ENCODE peak calls at places on chromosomes 13 and 19, in six cellular contexts. One of them, this sample, is unnamed.

GRCh38 chr19:3692141-3693029 is 7.9 kb downstream of the PIP5K1C start:
- DNase-seq in fibroblast of lung: no peak
- DNase-seq in SK-N-SH: peak
- DNase-seq in IMR-90: no peak
- DNase-seq in neural progenitor cell: no peak
- DNase-seq in H9: no peak
- DNase-seq in this sample: no peak

GRCh38 chr19:51514866-51515481 is 13.4 kb upstream of the SIGLEC12 start:
- DNase-seq in fibroblast of lung: peak
- DNase-seq in SK-N-SH: peak
- DNase-seq in IMR-90: peak
- DNase-seq in neural progenitor cell: peak
- DNase-seq in H9: no peak
- DNase-seq in this sample: no peak

GRCh38 chr19:18939922-18940775 is 868 bp downstream of the HOMER3 start:
- DNase-seq in fibroblast of lung: peak
- DNase-seq in SK-N-SH: peak
- DNase-seq in IMR-90: peak
- DNase-seq in neural progenitor cell: peak
- DNase-seq in H9: peak
- DNase-seq in this sample: peak

GRCh38 chr13:39552233-39552632 is 50.8 kb downstream of the LHFPL6 start:
- DNase-seq in fibroblast of lung: no peak
- DNase-seq in SK-N-SH: no peak
- DNase-seq in IMR-90: no peak
- DNase-seq in neural progenitor cell: no peak
- DNase-seq in H9: no peak
- DNase-seq in this sample: no peak

GRCh38 chr13:97627566-97627965 is 193.6 kb downstream of the RAP2A start:
- DNase-seq in fibroblast of lung: peak
- DNase-seq in SK-N-SH: no peak
- DNase-seq in IMR-90: peak
- DNase-seq in neural progenitor cell: peak
- DNase-seq in H9: peak
- DNase-seq in this sample: peak

GRCh38 chr19:18995804-18996241 is 37.5 kb downstream of the SUGP2 start:
- DNase-seq in fibroblast of lung: peak
- DNase-seq in SK-N-SH: peak
- DNase-seq in IMR-90: peak
- DNase-seq in neural progenitor cell: peak
- DNase-seq in H9: peak
- DNase-seq in this sample: peak

GRCh38 chr19:49327878-49328544 is 3.0 kb upstream of the SLC6A16 start:
- DNase-seq in fibroblast of lung: peak
- DNase-seq in SK-N-SH: no peak
- DNase-seq in IMR-90: peak
- DNase-seq in neural progenitor cell: peak
- DNase-seq in H9: peak
- DNase-seq in this sample: no peak

GRCh38 chr19:21496876-21497275 is 8.5 kb upstream of the ZNF429 start:
- DNase-seq in fibroblast of lung: no peak
- DNase-seq in SK-N-SH: no peak
- DNase-seq in IMR-90: no peak
- DNase-seq in neural progenitor cell: no peak
- DNase-seq in H9: no peak
- DNase-seq in this sample: no peak

GRCh38 chr19:2551172-2551863 is 75.4 kb downstream of the GADD45B start:
- DNase-seq in fibroblast of lung: no peak
- DNase-seq in SK-N-SH: no peak
- DNase-seq in IMR-90: no peak
- DNase-seq in neural progenitor cell: no peak
- DNase-seq in H9: no peak
- DNase-seq in this sample: no peak

GRCh38 chr19:30864460-30865215 is 484.6 kb downstream of the TSHZ3 start:
- DNase-seq in fibroblast of lung: no peak
- DNase-seq in SK-N-SH: no peak
- DNase-seq in IMR-90: no peak
- DNase-seq in neural progenitor cell: no peak
- DNase-seq in H9: peak
- DNase-seq in this sample: no peak

GRCh38 chr13:34076319-34076718 is 258.4 kb downstream of the RFC3 start:
- DNase-seq in fibroblast of lung: no peak
- DNase-seq in SK-N-SH: no peak
- DNase-seq in IMR-90: no peak
- DNase-seq in neural progenitor cell: no peak
- DNase-seq in H9: no peak
- DNase-seq in this sample: no peak
- H2AFZ ChIP-seq in fibroblast of lung: no peak
- H2AFZ ChIP-seq in SK-N-SH: no peak
- H2AFZ ChIP-seq in IMR-90: no peak
- H2AFZ ChIP-seq in neural progenitor cell: no peak
- H2AFZ ChIP-seq in H9: no peak
- H2AFZ ChIP-seq in this sample: no peak

GRCh38 chr19:6969490-6969889 is 51.7 kb downstream of the MBD3L2B start:
- DNase-seq in fibroblast of lung: no peak
- DNase-seq in SK-N-SH: no peak
- DNase-seq in IMR-90: no peak
- DNase-seq in neural progenitor cell: no peak
- DNase-seq in H9: no peak
- DNase-seq in this sample: no peak
- H2AFZ ChIP-seq in fibroblast of lung: no peak
- H2AFZ ChIP-seq in SK-N-SH: no peak
- H2AFZ ChIP-seq in IMR-90: no peak
- H2AFZ ChIP-seq in neural progenitor cell: no peak
- H2AFZ ChIP-seq in H9: no peak
- H2AFZ ChIP-seq in this sample: no peak

GRCh38 chr19:23949611-23950010 is 34.9 kb downstream of the ZNF726 start:
- DNase-seq in fibroblast of lung: no peak
- DNase-seq in SK-N-SH: no peak
- DNase-seq in IMR-90: no peak
- DNase-seq in neural progenitor cell: no peak
- DNase-seq in H9: no peak
- DNase-seq in this sample: no peak
- H2AFZ ChIP-seq in fibroblast of lung: no peak
- H2AFZ ChIP-seq in SK-N-SH: no peak
- H2AFZ ChIP-seq in IMR-90: no peak
- H2AFZ ChIP-seq in neural progenitor cell: no peak
- H2AFZ ChIP-seq in H9: no peak
- H2AFZ ChIP-seq in this sample: no peak

GRCh38 chr13:35920816-35921215 is 210.4 kb downstream of the DCLK1 start:
- DNase-seq in fibroblast of lung: no peak
- DNase-seq in SK-N-SH: no peak
- DNase-seq in IMR-90: no peak
- DNase-seq in neural progenitor cell: no peak
- DNase-seq in H9: no peak
- DNase-seq in this sample: no peak

GRCh38 chr13:35925669-35926068 is 205.5 kb downstream of the DCLK1 start:
- DNase-seq in fibroblast of lung: no peak
- DNase-seq in SK-N-SH: no peak
- DNase-seq in IMR-90: peak
- DNase-seq in neural progenitor cell: no peak
- DNase-seq in H9: no peak
- DNase-seq in this sample: no peak

GRCh38 chr13:35926859-35927530 is 204.2 kb downstream of the DCLK1 start:
- DNase-seq in fibroblast of lung: peak
- DNase-seq in SK-N-SH: no peak
- DNase-seq in IMR-90: peak
- DNase-seq in neural progenitor cell: no peak
- DNase-seq in H9: no peak
- DNase-seq in this sample: no peak

GRCh38 chr13:35927554-35927953 is 203.6 kb downstream of the DCLK1 start:
- DNase-seq in fibroblast of lung: peak
- DNase-seq in SK-N-SH: no peak
- DNase-seq in IMR-90: peak
- DNase-seq in neural progenitor cell: no peak
- DNase-seq in H9: no peak
- DNase-seq in this sample: no peak

DNA sequence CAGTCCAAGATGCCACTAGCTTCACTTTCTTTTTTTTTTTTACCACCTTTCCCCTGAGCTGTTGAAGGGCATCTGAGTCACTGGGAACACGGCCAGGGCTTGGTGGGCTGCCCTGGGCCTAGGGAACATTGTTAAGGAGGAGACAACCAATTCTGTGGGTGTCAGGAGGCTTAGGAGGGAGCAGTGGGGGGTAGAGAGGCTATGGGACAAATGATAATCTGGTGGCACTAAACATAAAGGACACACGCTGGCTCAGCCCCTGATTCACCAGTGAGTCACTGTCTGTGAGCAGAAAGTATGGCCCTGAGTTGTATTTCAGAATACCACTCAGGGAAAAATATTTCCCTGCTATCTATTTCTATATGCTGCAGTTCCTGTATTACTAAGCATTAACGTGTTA is 207.8 kb downstream of the DCLK1 start:
- DNase-seq in fibroblast of lung: peak
- DNase-seq in SK-N-SH: no peak
- DNase-seq in IMR-90: peak
- DNase-seq in neural progenitor cell: no peak
- DNase-seq in H9: no peak
- DNase-seq in this sample: peak
- H2AFZ ChIP-seq in fibroblast of lung: no peak
- H2AFZ ChIP-seq in SK-N-SH: no peak
- H2AFZ ChIP-seq in IMR-90: peak
- H2AFZ ChIP-seq in neural progenitor cell: no peak
- H2AFZ ChIP-seq in H9: no peak
- H2AFZ ChIP-seq in this sample: peak

GRCh38 chr19:15298847-15299567 is 33.3 kb downstream of the BRD4 start:
- DNase-seq in fibroblast of lung: no peak
- DNase-seq in SK-N-SH: no peak
- DNase-seq in IMR-90: no peak
- DNase-seq in neural progenitor cell: no peak
- DNase-seq in H9: no peak
- DNase-seq in this sample: no peak

GRCh38 chr19:15296841-15297415 is 35.4 kb downstream of the BRD4 start:
- DNase-seq in fibroblast of lung: no peak
- DNase-seq in SK-N-SH: no peak
- DNase-seq in IMR-90: no peak
- DNase-seq in neural progenitor cell: no peak
- DNase-seq in H9: no peak
- DNase-seq in this sample: no peak

GRCh38 chr19:15300533-15301194 is 31.7 kb downstream of the BRD4 start:
- DNase-seq in fibroblast of lung: peak
- DNase-seq in SK-N-SH: no peak
- DNase-seq in IMR-90: peak
- DNase-seq in neural progenitor cell: no peak
- DNase-seq in H9: no peak
- DNase-seq in this sample: no peak

GRCh38 chr19:15297416-15298224 is 34.7 kb downstream of the BRD4 start:
- DNase-seq in fibroblast of lung: peak
- DNase-seq in SK-N-SH: no peak
- DNase-seq in IMR-90: peak
- DNase-seq in neural progenitor cell: no peak
- DNase-seq in H9: no peak
- DNase-seq in this sample: no peak

GRCh38 chr19:15299568-15300409 is 32.5 kb downstream of the BRD4 start:
- DNase-seq in fibroblast of lung: peak
- DNase-seq in SK-N-SH: no peak
- DNase-seq in IMR-90: peak
- DNase-seq in neural progenitor cell: no peak
- DNase-seq in H9: no peak
- DNase-seq in this sample: no peak
- H2AFZ ChIP-seq in fibroblast of lung: no peak
- H2AFZ ChIP-seq in SK-N-SH: no peak
- H2AFZ ChIP-seq in IMR-90: peak
- H2AFZ ChIP-seq in neural progenitor cell: no peak
- H2AFZ ChIP-seq in H9: no peak
- H2AFZ ChIP-seq in this sample: no peak

DNA sequence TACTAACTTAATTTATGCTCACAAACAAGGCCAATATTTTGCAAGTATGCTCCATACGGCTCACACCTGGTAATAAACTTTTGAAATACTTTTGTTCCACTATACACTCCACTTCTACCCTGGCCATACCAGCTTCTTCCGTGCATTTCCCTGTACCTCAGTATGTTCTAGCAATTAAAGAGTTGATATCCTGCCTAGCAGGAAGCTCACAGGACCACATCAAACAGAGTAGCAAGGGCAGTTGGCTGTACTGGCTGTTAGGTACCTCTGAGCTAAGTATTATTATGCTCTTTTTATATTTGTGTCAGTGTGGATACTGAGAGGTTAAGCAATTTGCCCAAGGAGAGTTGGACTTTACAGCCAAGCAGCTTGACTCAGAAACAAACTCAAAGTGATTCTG is 257.7 kb downstream of the SLITRK6 start:
- DNase-seq in fibroblast of lung: no peak
- DNase-seq in SK-N-SH: no peak
- DNase-seq in IMR-90: no peak
- DNase-seq in neural progenitor cell: no peak
- DNase-seq in H9: no peak
- DNase-seq in this sample: no peak
- H2AFZ ChIP-seq in fibroblast of lung: no peak
- H2AFZ ChIP-seq in SK-N-SH: no peak
- H2AFZ ChIP-seq in IMR-90: no peak
- H2AFZ ChIP-seq in neural progenitor cell: no peak
- H2AFZ ChIP-seq in H9: no peak
- H2AFZ ChIP-seq in this sample: no peak

DNA sequence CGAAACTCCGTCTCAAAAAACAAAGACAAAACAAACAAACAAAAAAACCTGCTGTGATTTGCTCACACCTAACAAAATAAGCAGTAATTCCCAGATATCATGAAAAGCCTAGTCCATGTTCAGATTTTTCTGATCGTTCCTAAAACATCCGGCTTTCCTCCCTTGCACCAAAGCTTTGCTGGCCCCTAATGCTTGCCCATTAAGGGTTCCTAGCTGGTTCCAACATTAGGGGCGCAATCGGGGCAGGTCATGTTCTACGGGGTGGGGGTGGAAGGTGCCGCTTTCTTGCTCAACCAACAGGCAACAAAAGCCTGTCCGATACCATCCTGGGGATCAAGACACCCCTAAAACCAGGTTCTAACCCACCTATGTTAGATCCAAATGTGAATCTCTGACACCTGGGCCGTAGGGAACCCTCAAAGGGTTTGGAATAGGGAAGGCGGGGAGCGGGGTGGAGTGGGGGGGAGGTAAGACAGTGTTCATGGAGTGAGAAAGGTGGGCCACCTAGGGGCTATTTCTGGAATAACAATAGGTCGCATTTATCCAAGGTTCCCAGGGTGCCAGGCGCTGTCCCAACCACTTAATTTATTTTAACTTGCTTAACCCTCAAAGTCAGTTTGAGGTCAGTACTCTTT is 25.3 kb upstream of the FXYD3 start:
- DNase-seq in fibroblast of lung: peak
- DNase-seq in SK-N-SH: peak
- DNase-seq in IMR-90: peak
- DNase-seq in neural progenitor cell: peak
- DNase-seq in H9: peak
- DNase-seq in this sample: peak
- H2AFZ ChIP-seq in fibroblast of lung: no peak
- H2AFZ ChIP-seq in SK-N-SH: no peak
- H2AFZ ChIP-seq in IMR-90: peak
- H2AFZ ChIP-seq in neural progenitor cell: peak
- H2AFZ ChIP-seq in H9: peak
- H2AFZ ChIP-seq in this sample: peak